ENCODE peak calls at places on chromosomes 6 and 20, in eight cellular contexts. E is endothelial cell, A is MCF 10A, F is HFFc6, B is heart left ventricle, M is fibroblast of the aortic adventitia, N is activated B cell treated with CpG ODN at 0.5 μM for 24 hours, P is GM12865. Z is an unnamed sample.

GRCh38 chr6:4506806-4507205 is 269.4 kb upstream of the CDYL start:
- DNase-seq in E (no peak), A (no peak), F (no peak), B (no peak), M (no peak), N (no peak), P (no peak), Z (peak)

GRCh38 chr6:109269057-109269456 is 113.2 kb downstream of the CD164 start:
- DNase-seq in E (no peak), A (no peak), F (no peak), B (no peak), M (no peak), N (no peak), P (no peak), Z (no peak)

GRCh38 chr6:166540631-166541331 is 45.7 kb downstream of the RAMACL start:
- DNase-seq in E (no peak), A (peak), F (no peak), B (peak), M (peak), N (peak), P (peak), Z (no peak)

GRCh38 chr6:145704153-145704781 is 31.1 kb downstream of the EPM2A start:
- DNase-seq in E (no peak), A (peak), F (peak), B (no peak), M (peak), N (no peak), P (no peak), Z (no peak)

GRCh38 chr20:53743607-53744260 is 150.1 kb upstream of the ZNF217 start:
- DNase-seq in E (no peak), A (no peak), F (no peak), B (no peak), M (no peak), N (no peak), P (no peak), Z (no peak)

GRCh38 chr20:38343107-38343797 is 3.0 kb upstream of the LBP start:
- DNase-seq in E (no peak), A (no peak), F (no peak), B (no peak), M (no peak), N (no peak), P (no peak), Z (no peak)

GRCh38 chr20:44714701-44715494 is at the start of gene CCN5:
- DNase-seq in E (no peak), A (peak), F (peak), B (peak), M (peak), N (no peak), P (no peak), Z (no peak)

GRCh38 chr6:101730954-101731353 is 337.4 kb downstream of the GRIK2 start:
- DNase-seq in E (no peak), A (no peak), F (no peak), B (no peak), M (peak), N (no peak), P (no peak), Z (no peak)

GRCh38 chr20:40930561-40930960 is 98.1 kb upstream of the TOP1 start:
- DNase-seq in E (no peak), A (no peak), F (no peak), B (no peak), M (no peak), N (no peak), P (peak), Z (no peak)

GRCh38 chr6:157724138-157724537 is 98.9 kb upstream of the SNX9 start:
- DNase-seq in E (no peak), A (no peak), F (no peak), B (no peak), M (no peak), N (no peak), P (no peak), Z (no peak)

GRCh38 chr6:12258191-12258590 is 32.0 kb upstream of the EDN1 start:
- DNase-seq in E (no peak), A (no peak), F (no peak), B (no peak), M (no peak), N (no peak), P (no peak), Z (no peak)

GRCh38 chr6:138977242-138977641 is 10.8 kb downstream of the REPS1 start:
- DNase-seq in E (no peak), A (no peak), F (no peak), B (no peak), M (no peak), N (no peak), P (no peak), Z (no peak)

GRCh38 chr20:50645253-50646068 is 45.9 kb downstream of the RIPOR3 start:
- DNase-seq in E (peak), A (peak), F (peak), B (peak), M (peak), N (no peak), P (no peak), Z (peak)

GRCh38 chr20:39670987-39671386 is 708.8 kb downstream of the DHX35 start:
- DNase-seq in E (no peak), A (no peak), F (no peak), B (no peak), M (no peak), N (no peak), P (no peak), Z (no peak)

GRCh38 chr6:147260091-147260490 is 55.9 kb downstream of the STXBP5 start:
- DNase-seq in E (no peak), A (peak), F (no peak), B (no peak), M (no peak), N (no peak), P (no peak), Z (no peak)

GRCh38 chr20:10609276-10609675 is 64.5 kb downstream of the JAG1 start:
- DNase-seq in E (no peak), A (peak), F (peak), B (peak), M (peak), N (no peak), P (no peak), Z (peak)

GRCh38 chr6:146905313-146905712 is 298.9 kb upstream of the STXBP5 start:
- DNase-seq in E (no peak), A (peak), F (peak), B (no peak), M (peak), N (no peak), P (no peak), Z (peak)

GRCh38 chr20:57695012-57695411 is 14.8 kb downstream of the PMEPA1 start:
- DNase-seq in E (no peak), A (peak), F (no peak), B (no peak), M (no peak), N (no peak), P (no peak), Z (no peak)

GRCh38 chr6:136745300-136745699 is 47.0 kb downstream of the MAP3K5 start:
- DNase-seq in E (no peak), A (no peak), F (no peak), B (no peak), M (no peak), N (no peak), P (no peak), Z (no peak)

GRCh38 chr6:117938324-117938995 is 31.4 kb downstream of the SLC35F1 start:
- DNase-seq in E (no peak), A (no peak), F (no peak), B (no peak), M (no peak), N (no peak), P (no peak), Z (no peak)

GRCh38 chr20:63941282-63942060 is 14.7 kb downstream of the UCKL1 start:
- DNase-seq in E (peak), A (peak), F (no peak), B (no peak), M (no peak), N (no peak), P (peak), Z (no peak)

GRCh38 chr6:7624781-7625710 is 35.0 kb downstream of the SNRNP48 start:
- DNase-seq in E (no peak), A (no peak), F (no peak), B (no peak), M (no peak), N (no peak), P (no peak), Z (no peak)

GRCh38 chr6:2732503-2733089 is 18.1 kb downstream of the MYLK4 start:
- DNase-seq in E (no peak), A (no peak), F (no peak), B (no peak), M (no peak), N (no peak), P (no peak), Z (no peak)

GRCh38 chr6:37190159-37190535 is 20.2 kb downstream of the PIM1 start:
- DNase-seq in E (no peak), A (no peak), F (no peak), B (no peak), M (peak), N (no peak), P (no peak), Z (no peak)

GRCh38 chr6:8195040-8195713 is 92.8 kb upstream of the EEF1E1 start:
- DNase-seq in E (peak), A (no peak), F (no peak), B (no peak), M (no peak), N (no peak), P (no peak), Z (no peak)

GRCh38 chr6:14589192-14589591 is 471.6 kb downstream of the CD83 start:
- DNase-seq in E (no peak), A (no peak), F (no peak), B (no peak), M (no peak), N (no peak), P (no peak), Z (no peak)

GRCh38 chr6:34855463-34855862 is 32.4 kb downstream of the TAF11 start:
- DNase-seq in E (no peak), A (no peak), F (no peak), B (no peak), M (no peak), N (no peak), P (no peak), Z (no peak)
- TF ChIP-seq CTCF in E (peak), A (no peak), F (no peak), B (no peak), M (no peak), N (no peak), P (no peak), Z (no peak)

GRCh38 chr6:110619275-110619908 is 143.0 kb upstream of the SLC22A16 start:
- DNase-seq in E (no peak), A (no peak), F (no peak), B (no peak), M (no peak), N (no peak), P (no peak), Z (no peak)

GRCh38 chr6:110621061-110621460 is 144.6 kb upstream of the SLC22A16 start:
- DNase-seq in E (no peak), A (no peak), F (no peak), B (no peak), M (no peak), N (no peak), P (no peak), Z (no peak)

GRCh38 chr6:110620065-110620464 is 143.7 kb upstream of the SLC22A16 start:
- DNase-seq in E (no peak), A (no peak), F (no peak), B (no peak), M (no peak), N (no peak), P (no peak), Z (no peak)

GRCh38 chr6:110617057-110617456 is 140.6 kb upstream of the SLC22A16 start:
- DNase-seq in E (no peak), A (no peak), F (no peak), B (no peak), M (no peak), N (no peak), P (peak), Z (no peak)

GRCh38 chr6:110618591-110619267 is 142.3 kb upstream of the SLC22A16 start:
- DNase-seq in E (peak), A (no peak), F (peak), B (no peak), M (peak), N (no peak), P (peak), Z (no peak)
- TF ChIP-seq CTCF in E (peak), A (no peak), F (peak), B (peak), M (no peak), N (no peak), P (peak), Z (no peak)

GRCh38 chr20:32157611-32158010 is 48.1 kb downstream of the TM9SF4 start:
- DNase-seq in E (no peak), A (no peak), F (no peak), B (no peak), M (no peak), N (no peak), P (no peak), Z (no peak)

GRCh38 chr20:32153771-32154170 is 44.3 kb downstream of the TM9SF4 start:
- DNase-seq in E (no peak), A (no peak), F (no peak), B (no peak), M (no peak), N (no peak), P (no peak), Z (no peak)

GRCh38 chr20:32153156-32153665 is 43.7 kb downstream of the TM9SF4 start:
- DNase-seq in E (no peak), A (no peak), F (no peak), B (no peak), M (no peak), N (no peak), P (no peak), Z (no peak)

GRCh38 chr20:32152421-32153155 is 43.1 kb downstream of the TM9SF4 start:
- DNase-seq in E (no peak), A (no peak), F (no peak), B (no peak), M (no peak), N (no peak), P (no peak), Z (no peak)

GRCh38 chr20:32155017-32155965 is 45.8 kb downstream of the TM9SF4 start:
- DNase-seq in E (peak), A (peak), F (peak), B (peak), M (peak), N (no peak), P (peak), Z (peak)
- TF ChIP-seq CTCF in E (no peak), A (no peak), F (peak), B (peak), M (peak), N (no peak), P (peak), Z (no peak)

GRCh38 chr20:59403261-59403961 is 103.0 kb downstream of the EDN3 start:
- DNase-seq in E (peak), A (peak), F (no peak), B (peak), M (no peak), N (peak), P (peak), Z (no peak)

GRCh38 chr20:59405226-59405815 is 104.9 kb downstream of the EDN3 start:
- DNase-seq in E (no peak), A (no peak), F (no peak), B (no peak), M (no peak), N (no peak), P (no peak), Z (no peak)

GRCh38 chr20:59404749-59405148 is 104.3 kb downstream of the EDN3 start:
- DNase-seq in E (no peak), A (no peak), F (no peak), B (no peak), M (no peak), N (no peak), P (no peak), Z (no peak)

GRCh38 chr20:59402697-59403096 is 102.3 kb downstream of the EDN3 start:
- DNase-seq in E (no peak), A (no peak), F (no peak), B (no peak), M (no peak), N (no peak), P (no peak), Z (no peak)

GRCh38 chr20:59403962-59404314 is 103.5 kb downstream of the EDN3 start:
- DNase-seq in E (no peak), A (no peak), F (no peak), B (no peak), M (no peak), N (no peak), P (no peak), Z (no peak)
- TF ChIP-seq CTCF in E (peak), A (no peak), F (peak), B (no peak), M (no peak), N (no peak), P (no peak), Z (no peak)

GRCh38 chr6:56772737-56773184 is 130.1 kb upstream of the DST start:
- DNase-seq in E (no peak), A (peak), F (peak), B (peak), M (peak), N (no peak), P (peak), Z (peak)
- TF ChIP-seq CTCF in E (no peak), A (no peak), F (no peak), B (no peak), M (no peak), N (no peak), P (no peak), Z (no peak)